ENCODE peak calls at places on chromosome 9, in five cellular contexts. N, Z, T, A and V are unnamed samples.

GRCh38 chr9:12784461-12785250 is 9.8 kb downstream of the LURAP1L start:
- DNase-seq in N (peak), Z (peak), T (peak), A (no peak), V (no peak)

GRCh38 chr9:12882430-12882829 is 107.6 kb downstream of the LURAP1L start:
- DNase-seq in N (no peak), Z (no peak), T (no peak), A (no peak), V (no peak)

GRCh38 chr9:111851536-111851935 is 45.1 kb upstream of the UGCG start:
- DNase-seq in N (no peak), Z (no peak), T (no peak), A (no peak), V (no peak)

GRCh38 chr9:31034311-31034710 is 1350.1 kb upstream of the ACO1 start:
- DNase-seq in N (no peak), Z (no peak), T (no peak), A (no peak), V (no peak)

GRCh38 chr9:27548055-27548741 is 18.6 kb upstream of the MOB3B start:
- DNase-seq in N (no peak), Z (no peak), T (no peak), A (no peak), V (no peak)

GRCh38 chr9:134818591-134818990 is 62.0 kb upstream of the FCN2 start:
- DNase-seq in N (no peak), Z (no peak), T (no peak), A (no peak), V (peak)

GRCh38 chr9:99183616-99184015 is 38.1 kb downstream of the ALG2 start:
- DNase-seq in N (no peak), Z (no peak), T (no peak), A (no peak), V (no peak)

GRCh38 chr9:134591573-134591981 is 50.0 kb upstream of the COL5A1 start:
- DNase-seq in N (no peak), Z (no peak), T (peak), A (no peak), V (peak)

GRCh38 chr9:97403746-97404316 is 8.1 kb upstream of the TDRD7 start:
- DNase-seq in N (no peak), Z (no peak), T (no peak), A (no peak), V (no peak)

GRCh38 chr9:6243746-6244145 is 28.1 kb downstream of the IL33 start:
- DNase-seq in N (no peak), Z (no peak), T (peak), A (no peak), V (no peak)

GRCh38 chr9:131402738-131403492 is 9.0 kb downstream of the PRRC2B start:
- DNase-seq in N (peak), Z (peak), T (peak), A (peak), V (peak)

GRCh38 chr9:115134941-115135340 is 17.0 kb upstream of the TNC start:
- DNase-seq in N (no peak), Z (no peak), T (no peak), A (no peak), V (no peak)

GRCh38 chr9:82491604-82492003 is 503.0 kb downstream of the SPATA31D1 start:
- DNase-seq in N (no peak), Z (no peak), T (no peak), A (no peak), V (no peak)

GRCh38 chr9:82489579-82489915 is 501.0 kb downstream of the SPATA31D1 start:
- DNase-seq in N (no peak), Z (no peak), T (no peak), A (peak), V (no peak)

GRCh38 chr9:82488702-82489578 is 500.4 kb downstream of the SPATA31D1 start:
- DNase-seq in N (peak), Z (no peak), T (no peak), A (peak), V (peak)

GRCh38 chr9:82490019-82490499 is 501.5 kb downstream of the SPATA31D1 start:
- DNase-seq in N (peak), Z (no peak), T (no peak), A (no peak), V (no peak)

DNA sequence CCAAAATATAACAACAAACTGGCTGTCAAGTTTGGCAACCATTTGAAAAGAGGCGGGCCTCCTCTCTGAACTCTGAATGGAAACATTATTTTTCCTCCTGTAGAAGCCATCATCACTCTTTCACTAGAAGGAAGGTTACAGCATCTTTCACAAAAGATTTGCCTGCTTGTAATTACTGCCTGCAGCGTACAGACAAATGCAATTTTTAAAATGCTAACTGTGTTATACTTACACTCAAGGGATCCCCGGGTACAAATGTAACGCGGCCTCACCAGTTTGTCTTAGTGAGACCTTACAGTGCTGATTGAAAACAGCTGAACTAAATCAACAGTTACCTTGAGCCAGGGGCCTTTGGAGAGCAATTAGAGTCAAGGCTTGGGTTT is 499.7 kb downstream of the SPATA31D1 start:
- DNase-seq in N (no peak), Z (no peak), T (no peak), A (peak), V (no peak)
- H3K27ac ChIP-seq in N (peak), Z (no peak), T (no peak), A (peak), V (peak)

DNA sequence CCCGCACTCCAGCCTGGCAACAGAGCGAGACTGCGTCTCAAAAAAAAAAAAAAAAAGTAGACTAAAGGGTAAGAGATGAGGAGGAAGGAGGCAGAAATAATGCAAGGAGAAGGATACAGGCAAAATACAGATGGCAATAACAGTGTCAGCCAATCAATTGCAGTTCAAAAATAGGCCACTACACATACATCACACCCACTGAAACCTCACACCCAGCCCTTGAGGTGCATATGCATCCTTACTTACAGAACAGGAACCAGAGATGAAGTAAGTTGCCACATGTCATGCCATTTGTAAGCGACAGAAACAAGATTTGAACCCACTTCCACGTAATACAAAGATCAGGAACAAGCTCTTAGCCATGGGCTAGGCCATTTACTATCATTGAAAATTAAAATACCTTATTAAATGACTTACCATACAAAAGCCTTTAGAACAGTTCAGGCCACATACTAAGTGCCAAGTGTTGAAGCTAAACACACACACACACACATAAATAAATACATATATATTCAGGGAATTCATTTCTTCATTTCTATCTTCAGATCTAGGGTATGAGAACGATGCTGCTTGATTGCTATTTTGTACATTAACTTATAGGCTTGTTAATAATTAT is 98.4 kb downstream of the FNBP1 start:
- DNase-seq in N (no peak), Z (no peak), T (no peak), A (no peak), V (no peak)
- H3K27ac ChIP-seq in N (peak), Z (peak), T (no peak), A (peak), V (no peak)

GRCh38 chr9:127360205-127360604 is 36.8 kb upstream of the SLC2A8 start:
- DNase-seq in N (no peak), Z (no peak), T (no peak), A (no peak), V (no peak)

GRCh38 chr9:127361561-127361960 is 35.4 kb upstream of the SLC2A8 start:
- DNase-seq in N (no peak), Z (peak), T (no peak), A (no peak), V (no peak)

GRCh38 chr9:127358770-127359169 is 38.2 kb upstream of the SLC2A8 start:
- DNase-seq in N (no peak), Z (no peak), T (no peak), A (no peak), V (no peak)

GRCh38 chr9:127362829-127363228 is 34.1 kb upstream of the SLC2A8 start:
- DNase-seq in N (no peak), Z (no peak), T (no peak), A (no peak), V (no peak)

DNA sequence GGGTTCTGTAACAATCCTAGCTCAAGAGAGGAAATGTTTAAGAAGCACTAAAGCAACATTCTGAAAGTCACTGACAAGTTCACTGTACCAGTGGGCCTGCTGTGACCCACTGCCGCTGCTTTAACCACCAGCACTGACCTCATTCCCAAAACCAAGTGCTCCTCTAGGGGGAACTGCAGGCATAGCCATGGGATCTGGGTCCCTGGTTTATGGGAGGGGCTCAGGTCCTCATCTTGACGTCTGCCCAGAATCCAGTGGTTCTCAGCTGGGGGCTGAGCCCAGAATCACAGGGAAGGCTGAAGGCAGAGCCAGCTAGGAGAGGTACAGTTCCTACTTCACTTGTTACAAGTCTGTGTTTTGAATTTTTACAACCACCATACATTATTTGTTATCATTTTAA is 36.1 kb upstream of the SLC2A8 start:
- DNase-seq in N (no peak), Z (no peak), T (no peak), A (no peak), V (no peak)
- H3K27ac ChIP-seq in N (peak), Z (no peak), T (no peak), A (no peak), V (no peak)

GRCh38 chr9:121286973-121287721 is 19.2 kb downstream of the GSN start:
- DNase-seq in N (peak), Z (peak), T (peak), A (peak), V (peak)

GRCh38 chr9:121284733-121285451 is 16.9 kb downstream of the GSN start:
- DNase-seq in N (no peak), Z (no peak), T (no peak), A (no peak), V (no peak)

GRCh38 chr9:121286688-121286972 is 18.7 kb downstream of the GSN start:
- DNase-seq in N (no peak), Z (no peak), T (no peak), A (no peak), V (no peak)

GRCh38 chr9:121283856-121284732 is 16.1 kb downstream of the GSN start:
- DNase-seq in N (no peak), Z (no peak), T (no peak), A (no peak), V (no peak)

DNA sequence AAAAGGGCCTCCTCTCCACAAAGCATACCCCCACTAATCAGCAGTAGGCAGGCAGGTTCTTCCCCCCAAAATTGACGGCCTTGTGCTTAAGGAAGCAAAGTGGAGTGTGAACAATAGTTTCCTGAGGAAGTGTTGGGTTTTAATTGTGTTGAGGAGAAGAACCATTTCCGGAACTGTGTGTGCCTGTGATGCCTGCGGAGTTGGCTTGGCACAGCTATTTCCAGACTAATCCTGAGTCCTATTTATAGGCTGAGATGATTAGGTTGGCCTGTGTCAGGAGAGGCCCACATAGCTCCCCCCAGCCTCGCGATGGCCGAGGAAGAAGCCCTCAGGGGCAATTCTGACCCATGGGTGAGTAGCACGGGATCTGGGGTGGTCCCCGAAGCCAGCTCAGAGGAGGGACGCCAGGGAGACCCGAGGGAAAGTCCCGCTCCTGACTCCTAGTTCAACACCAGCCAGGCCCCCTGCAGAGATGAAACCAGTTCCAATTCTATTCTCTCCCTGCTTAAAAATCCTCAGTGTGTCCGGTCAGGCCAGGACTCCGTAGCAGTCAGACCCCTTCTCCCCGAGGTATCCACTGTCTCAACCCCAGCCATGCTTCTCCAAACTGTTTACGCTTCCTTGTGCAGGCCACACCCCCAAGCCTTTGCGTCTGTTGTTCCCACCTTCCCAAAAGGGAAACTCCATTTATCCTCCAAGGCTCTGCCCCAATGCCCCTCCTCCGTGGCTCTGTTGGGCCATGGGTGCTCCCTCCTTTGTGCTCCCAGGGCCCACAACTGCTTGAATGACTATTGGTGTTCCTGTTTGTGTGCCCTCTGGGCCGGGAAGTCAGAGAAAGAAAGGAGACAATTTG is 18.1 kb downstream of the GSN start:
- DNase-seq in N (peak), Z (peak), T (peak), A (peak), V (peak)
- H3K27ac ChIP-seq in N (peak), Z (peak), T (peak), A (peak), V (peak)

GRCh38 chr9:121371495-121371911 is 1.5 kb upstream of the STOM start:
- DNase-seq in N (no peak), Z (no peak), T (no peak), A (no peak), V (no peak)

GRCh38 chr9:121376214-121376830 is 6.3 kb upstream of the STOM start:
- DNase-seq in N (no peak), Z (no peak), T (no peak), A (no peak), V (no peak)

GRCh38 chr9:121372239-121372562 is 2.2 kb upstream of the STOM start:
- DNase-seq in N (no peak), Z (no peak), T (no peak), A (no peak), V (no peak)

GRCh38 chr9:121372563-121373400 is 2.7 kb upstream of the STOM start:
- DNase-seq in N (no peak), Z (no peak), T (no peak), A (no peak), V (no peak)

GRCh38 chr9:121373401-121373769 is 3.3 kb upstream of the STOM start:
- DNase-seq in N (no peak), Z (no peak), T (no peak), A (no peak), V (no peak)
- H3K27ac ChIP-seq in N (peak), Z (peak), T (no peak), A (peak), V (no peak)

DNA sequence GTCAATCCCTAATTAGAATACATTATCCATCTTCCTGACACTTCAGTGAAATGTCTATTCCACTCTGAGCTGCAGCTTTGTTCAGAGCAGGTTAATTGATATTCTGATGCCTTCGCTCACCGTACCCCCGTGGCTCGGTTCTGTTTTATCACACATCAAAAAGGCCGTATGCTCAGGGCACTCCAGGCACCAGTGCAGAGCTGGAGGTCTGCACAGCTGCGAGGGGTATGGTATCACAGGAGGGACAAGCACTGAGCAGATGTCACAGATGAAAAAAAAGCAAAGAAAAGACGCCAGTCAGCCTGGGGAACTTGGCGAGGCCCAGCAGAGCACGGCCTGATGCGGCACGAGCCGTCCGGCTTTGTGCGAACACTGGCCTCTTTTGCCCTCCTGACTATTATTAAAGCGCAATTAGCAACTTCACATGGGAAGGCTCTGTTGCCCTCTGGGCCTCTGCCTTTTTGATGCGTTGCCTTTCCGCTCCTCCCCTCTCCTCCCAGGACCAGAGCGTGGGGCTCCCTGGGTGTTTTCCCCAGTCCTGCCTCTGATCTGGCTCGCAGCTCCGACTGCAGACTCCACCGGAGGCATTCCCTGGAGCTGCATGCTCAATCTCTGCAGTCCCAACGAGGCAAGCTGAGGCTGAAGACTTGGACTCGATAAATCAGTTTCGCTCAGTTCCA is 44.5 kb downstream of the AK8 start:
- DNase-seq in N (no peak), Z (no peak), T (no peak), A (no peak), V (no peak)
- H3K27ac ChIP-seq in N (no peak), Z (no peak), T (no peak), A (no peak), V (no peak)

DNA sequence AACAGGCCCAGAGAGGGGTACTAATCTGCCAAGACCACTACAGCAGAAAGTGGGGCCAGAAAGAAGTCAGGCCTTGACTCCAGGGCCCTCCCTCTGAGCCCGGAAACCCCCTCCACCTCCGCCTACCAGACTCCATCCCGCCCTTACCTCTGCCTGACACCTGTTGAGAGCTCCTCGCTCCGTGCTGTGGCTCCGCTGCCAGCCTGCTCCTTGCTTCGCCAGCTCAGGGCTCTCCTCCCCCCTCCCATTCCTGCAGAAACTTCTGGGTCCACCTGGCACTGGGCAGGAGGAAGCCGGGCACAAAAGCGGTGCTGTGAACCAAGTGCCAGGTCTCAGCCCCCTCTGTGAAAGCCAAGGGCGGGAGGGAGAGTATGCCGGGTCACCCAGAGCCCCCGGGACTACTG is 6.4 kb upstream of the ST6GALNAC6 start:
- DNase-seq in N (no peak), Z (peak), T (no peak), A (no peak), V (peak)
- H3K27ac ChIP-seq in N (peak), Z (peak), T (no peak), A (peak), V (no peak)

GRCh38 chr9:137156567-137157375 is 13.1 kb downstream of the LRRC26 start:
- DNase-seq in N (no peak), Z (peak), T (no peak), A (no peak), V (peak)
- H3K27ac ChIP-seq in N (no peak), Z (no peak), T (no peak), A (no peak), V (no peak)

GRCh38 chr9:746661-747434 is 94.6 kb upstream of the DMRT1 start:
- DNase-seq in N (no peak), Z (no peak), T (no peak), A (no peak), V (no peak)
- H3K27ac ChIP-seq in N (no peak), Z (peak), T (no peak), A (no peak), V (no peak)

DNA sequence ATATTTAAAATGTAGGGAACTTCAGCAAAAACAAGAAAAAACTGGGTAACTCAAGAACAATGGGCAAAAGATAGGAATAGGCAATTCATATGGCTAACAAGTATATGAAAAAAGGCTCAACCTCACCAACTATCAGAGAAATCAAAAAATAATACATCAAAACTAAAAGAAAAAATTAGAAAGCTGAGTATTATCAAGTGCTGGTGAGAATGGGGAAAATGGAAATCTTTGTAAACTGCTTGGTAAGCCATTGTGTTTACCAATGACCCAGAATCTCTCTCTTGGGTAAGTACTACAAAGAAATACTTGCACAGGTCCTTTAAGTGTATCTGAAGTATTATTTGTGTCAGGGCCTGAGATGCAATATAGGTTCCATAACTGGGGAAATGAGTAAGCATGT is 27.0 kb downstream of the ABHD17B start:
- DNase-seq in N (no peak), Z (no peak), T (no peak), A (no peak), V (no peak)
- H3K27ac ChIP-seq in N (no peak), Z (no peak), T (no peak), A (no peak), V (no peak)